ENCODE peak calls at places on chromosome 22, in four cellular contexts. L, Q, V and Y are unnamed samples.
A peak's percentile ranks its signal among the peaks of the same experiment; 100 is the strongest.

GRCh38 chr22:49039625-49040024 is 788.0 kb downstream of the BRD1 start:
- DNase-seq in L (no peak), Q (no peak), V (no peak), Y (no peak)

GRCh38 chr22:29224121-29224858 is 18.6 kb downstream of the EMID1 start:
- DNase-seq in L (no peak), Q (no peak), V (no peak), Y (no peak)

GRCh38 chr22:45602824-45603301 is 68.8 kb upstream of the ATXN10 start:
- DNase-seq in L (no peak), Q (no peak), V (peak; percentile 80), Y (peak; percentile 61)

GRCh38 chr22:49290711-49291110 is 537.0 kb downstream of the BRD1 start:
- DNase-seq in L (no peak), Q (no peak), V (no peak), Y (no peak)

GRCh38 chr22:38614331-38615122 is 41.7 kb downstream of the FAM227A start:
- DNase-seq in L (no peak), Q (no peak), V (no peak), Y (no peak)

GRCh38 chr22:38799265-38800002 is 5.5 kb upstream of the DNAL4 start:
- DNase-seq in L (peak; percentile 60), Q (no peak), V (no peak), Y (no peak)

GRCh38 chr22:46953968-46954755 is 191.7 kb downstream of the TBC1D22A start:
- DNase-seq in L (no peak), Q (no peak), V (no peak), Y (no peak)

GRCh38 chr22:41815716-41816115 is 15.2 kb downstream of the CCDC134 start:
- DNase-seq in L (no peak), Q (no peak), V (no peak), Y (no peak)

GRCh38 chr22:49847751-49848689 is 5.6 kb upstream of the ZBED4 start:
- DNase-seq in L (no peak), Q (peak; percentile 19), V (no peak), Y (peak; percentile 53)

GRCh38 chr22:25448435-25449051 is 115.9 kb upstream of the GRK3 start:
- DNase-seq in L (no peak), Q (peak; percentile 30), V (no peak), Y (no peak)

GRCh38 chr22:19177164-19178064 is 1.1 kb downstream of the SLC25A1 start:
- DNase-seq in L (no peak), Q (no peak), V (no peak), Y (no peak)

GRCh38 chr22:26846645-26847044 is 189.3 kb downstream of the MIAT start:
- DNase-seq in L (no peak), Q (no peak), V (no peak), Y (peak; percentile 54)

GRCh38 chr22:32083814-32084213 is 40.8 kb downstream of the SLC5A1 start:
- DNase-seq in L (no peak), Q (no peak), V (no peak), Y (no peak)

GRCh38 chr22:20571531-20572007 is 64.2 kb downstream of the MED15 start:
- DNase-seq in L (no peak), Q (no peak), V (no peak), Y (no peak)

GRCh38 chr22:38843201-38843715 is 570 bp downstream of the NPTXR start:
- DNase-seq in L (no peak), Q (peak; percentile 37), V (no peak), Y (peak; percentile 51)

GRCh38 chr22:31272522-31273446 is 19.5 kb downstream of the PIK3IP1 start:
- DNase-seq in L (peak; percentile 73), Q (peak; percentile 67), V (peak; percentile 32), Y (peak; percentile 48)

GRCh38 chr22:49749885-49750510 is 77.7 kb downstream of the BRD1 start:
- DNase-seq in L (no peak), Q (no peak), V (no peak), Y (no peak)

GRCh38 chr22:25447067-25447688 is 117.3 kb upstream of the GRK3 start:
- DNase-seq in L (no peak), Q (no peak), V (no peak), Y (no peak)

GRCh38 chr22:30891781-30892180 is 76.8 kb downstream of the MORC2 start:
- DNase-seq in L (no peak), Q (no peak), V (no peak), Y (no peak)

GRCh38 chr22:24337894-24338645 is 67.4 kb downstream of the SPECC1L start:
- DNase-seq in L (no peak), Q (no peak), V (no peak), Y (no peak)

GRCh38 chr22:23110922-23111527 is 30.8 kb downstream of the RSPH14 start:
- DNase-seq in L (peak; percentile 49), Q (no peak), V (no peak), Y (no peak)

GRCh38 chr22:47220752-47221151 is 458.3 kb downstream of the TBC1D22A start:
- DNase-seq in L (no peak), Q (no peak), V (no peak), Y (no peak)

GRCh38 chr22:28030442-28030841 is 111.4 kb upstream of the PITPNB start:
- DNase-seq in L (no peak), Q (no peak), V (no peak), Y (no peak)

GRCh38 chr22:36761553-36762240 is 14.2 kb downstream of the IFT27 start:
- DNase-seq in L (no peak), Q (no peak), V (no peak), Y (no peak)

GRCh38 chr22:45496451-45496941 is 6.2 kb upstream of the FBLN1 start:
- DNase-seq in L (no peak), Q (no peak), V (no peak), Y (no peak)

GRCh38 chr22:41777749-41778395 is 22.6 kb upstream of the CCDC134 start:
- DNase-seq in L (no peak), Q (no peak), V (no peak), Y (peak; percentile 81)